ENCODE peak calls at places on chromosome 5, in ten cellular contexts. F is GM12892, U is suprapubic skin, O is stomach, G is uterus, M is upper lobe of left lung, L is breast epithelium, I is A549, H is body of pancreas, C is ovary. W is an unnamed sample.

GRCh38 chr5:167849874-167850273 is 441.6 kb upstream of the WWC1 start:
- DNase-seq in F (no peak), U (no peak), O (no peak), G (no peak), M (no peak), L (no peak), I (no peak), H (no peak), C (no peak), W (no peak)

GRCh38 chr5:179867079-179867465 is 8.5 kb upstream of the MRNIP start:
- DNase-seq in F (no peak), U (no peak), O (no peak), G (no peak), M (no peak), L (no peak), I (no peak), H (no peak), C (no peak), W (no peak)

GRCh38 chr5:139652788-139653241 is 4.7 kb downstream of the CXXC5 start:
- DNase-seq in F (no peak), U (no peak), O (no peak), G (no peak), M (no peak), L (no peak), I (no peak), H (no peak), C (no peak), W (no peak)

GRCh38 chr5:143594913-143595818 is 191.7 kb upstream of the NR3C1 start:
- DNase-seq in F (no peak), U (no peak), O (no peak), G (no peak), M (no peak), L (no peak), I (peak; percentile 64), H (no peak), C (no peak), W (no peak)

GRCh38 chr5:77101298-77101697 is 14.2 kb upstream of the ZBED3 start:
- DNase-seq in F (no peak), U (no peak), O (no peak), G (peak; percentile 53), M (no peak), L (no peak), I (no peak), H (no peak), C (no peak), W (no peak)

GRCh38 chr5:116990010-116990409 is 415.4 kb upstream of the SEMA6A start:
- DNase-seq in F (no peak), U (no peak), O (no peak), G (no peak), M (no peak), L (no peak), I (no peak), H (no peak), C (no peak), W (no peak)

GRCh38 chr5:14171621-14172020 is 28.5 kb downstream of the TRIO start:
- DNase-seq in F (no peak), U (no peak), O (no peak), G (no peak), M (peak; percentile 70), L (no peak), I (no peak), H (no peak), C (no peak), W (no peak)

GRCh38 chr5:51387854-51388320 is 4.6 kb downstream of the ISL1 start:
- DNase-seq in F (no peak), U (no peak), O (peak; percentile 52), G (no peak), M (no peak), L (no peak), I (no peak), H (no peak), C (no peak), W (no peak)

GRCh38 chr5:33343661-33344327 is 97.0 kb upstream of the TARS1 start:
- DNase-seq in F (no peak), U (no peak), O (no peak), G (no peak), M (no peak), L (no peak), I (no peak), H (no peak), C (no peak), W (no peak)

GRCh38 chr5:57642066-57642465 is 159.5 kb upstream of the ACTBL2 start:
- DNase-seq in F (no peak), U (no peak), O (no peak), G (no peak), M (no peak), L (no peak), I (no peak), H (no peak), C (no peak), W (no peak)

GRCh38 chr5:174410716-174411512 is 313.5 kb upstream of the MSX2 start:
- DNase-seq in F (no peak), U (no peak), O (no peak), G (no peak), M (no peak), L (no peak), I (peak; percentile 41), H (no peak), C (no peak), W (no peak)

GRCh38 chr5:151080620-151081425 is at the start of gene TNIP1:
- DNase-seq in F (peak; percentile 93), U (peak; percentile 94), O (peak; percentile 96), G (peak; percentile 93), M (peak; percentile 96), L (peak; percentile 88), I (peak; percentile 88), H (peak; percentile 92), C (peak; percentile 93), W (peak; percentile 95)
- TF ChIP-seq POLR2A in F (peak; percentile 31), U (peak; percentile 71), O (peak; percentile 3), G (peak; percentile 80), M (peak; percentile 89), L (peak; percentile 82), I (peak; percentile 46), H (peak; percentile 73), C (peak; percentile 92), W (peak; percentile 87)

GRCh38 chr5:42800748-42801330 is 10.9 kb downstream of the SELENOP start:
- DNase-seq in F (no peak), U (no peak), O (no peak), G (no peak), M (no peak), L (no peak), I (no peak), H (no peak), C (no peak), W (no peak)
- TF ChIP-seq POLR2A in F (no peak), U (no peak), O (no peak), G (no peak), M (no peak), L (no peak), I (no peak), H (no peak), C (no peak), W (no peak)

DNA sequence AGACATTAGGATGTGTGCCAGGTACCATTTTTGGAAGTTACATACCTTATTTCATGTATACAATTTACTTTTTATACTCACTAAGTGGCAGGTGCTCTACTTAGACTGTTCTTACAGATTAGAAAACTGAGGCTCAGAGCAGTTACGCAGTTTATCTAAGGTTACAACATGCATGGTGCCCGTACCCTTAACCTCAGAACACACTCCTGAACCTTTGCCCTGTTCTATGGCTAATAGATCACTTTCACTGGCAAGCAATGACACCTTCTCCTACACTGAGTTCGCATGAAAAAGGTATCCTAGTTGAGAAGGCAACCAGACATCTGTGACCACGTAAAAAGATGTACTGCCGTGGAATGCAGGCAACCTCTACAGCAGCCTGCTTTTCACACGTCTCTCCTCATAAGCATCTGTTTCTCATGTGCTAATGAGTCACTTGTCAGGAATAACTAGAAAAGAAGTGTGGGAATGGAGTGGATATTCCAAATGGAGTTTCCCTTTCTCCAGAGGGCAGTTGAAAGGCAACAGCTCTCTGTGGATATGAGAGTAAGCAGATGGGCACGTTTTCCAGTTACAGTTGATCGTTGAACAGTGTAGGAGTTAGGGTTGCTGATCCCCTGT is 71.4 kb downstream of the FBXO38 start:
- DNase-seq in F (no peak), U (no peak), O (no peak), G (no peak), M (no peak), L (no peak), I (no peak), H (no peak), C (no peak), W (no peak)
- TF ChIP-seq POLR2A in F (no peak), U (no peak), O (no peak), G (no peak), M (no peak), L (no peak), I (no peak), H (no peak), C (no peak), W (no peak)

GRCh38 chr5:181222630-181223040 is 446 bp upstream of the TRIM41 start:
- DNase-seq in F (no peak), U (peak; percentile 89), O (no peak), G (no peak), M (no peak), L (no peak), I (no peak), H (no peak), C (no peak), W (no peak)

GRCh38 chr5:181221105-181221791 is 1.8 kb upstream of the TRIM41 start:
- DNase-seq in F (no peak), U (no peak), O (no peak), G (no peak), M (peak; percentile 25), L (peak; percentile 45), I (no peak), H (no peak), C (no peak), W (no peak)

GRCh38 chr5:181223729-181224389 is 778 bp downstream of the TRIM41 start:
- DNase-seq in F (no peak), U (no peak), O (peak; percentile 34), G (no peak), M (peak; percentile 57), L (peak; percentile 57), I (no peak), H (peak; percentile 49), C (no peak), W (no peak)

GRCh38 chr5:181223041-181223728 is at the start of gene TRIM41:
- DNase-seq in F (no peak), U (peak; percentile 100), O (peak; percentile 97), G (peak; percentile 99), M (peak; percentile 98), L (peak; percentile 97), I (peak; percentile 93), H (peak; percentile 97), C (peak; percentile 100), W (no peak)

DNA sequence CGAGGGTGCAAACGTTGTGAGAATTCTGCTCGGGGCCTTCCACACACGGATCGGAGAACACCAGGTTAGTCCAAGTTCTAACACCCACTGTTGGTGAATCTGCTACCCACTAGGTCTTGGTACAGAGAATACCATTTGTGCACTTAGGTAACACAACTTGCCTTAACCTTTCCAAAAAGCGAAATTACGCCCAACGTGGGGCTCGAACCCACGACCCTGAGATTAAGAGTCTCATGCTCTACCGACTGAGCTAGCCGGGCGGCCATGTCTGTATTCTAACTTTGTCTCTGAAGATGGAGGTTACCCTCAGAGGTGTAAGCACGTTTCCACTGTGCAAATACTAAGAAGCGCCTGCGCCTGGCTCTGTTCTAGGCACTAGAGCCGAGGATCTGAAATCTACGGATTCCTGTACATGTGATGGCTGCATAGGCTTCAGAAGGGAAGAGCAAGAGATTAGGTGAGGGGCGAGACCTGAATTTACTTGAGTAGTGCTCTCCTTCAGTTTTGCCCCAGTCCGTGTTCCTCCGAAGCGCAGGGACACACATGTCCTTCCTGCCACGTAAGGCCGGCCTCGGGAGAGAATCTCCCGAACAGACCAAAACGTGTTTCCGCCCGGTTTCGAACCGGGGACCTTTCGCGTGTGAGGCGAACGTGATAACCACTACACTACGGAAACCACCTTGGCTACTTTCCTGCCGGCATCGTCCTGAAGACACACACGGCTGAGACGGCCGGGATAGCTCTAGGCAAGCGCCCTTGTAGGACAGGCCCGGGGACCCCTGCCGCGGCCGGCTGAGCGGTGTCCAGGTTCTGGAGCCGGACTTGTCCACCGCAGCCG is 1.1 kb upstream of the TRIM41 start:
- DNase-seq in F (no peak), U (peak; percentile 96), O (peak; percentile 97), G (peak; percentile 96), M (peak; percentile 96), L (peak; percentile 97), I (peak; percentile 82), H (peak; percentile 95), C (peak; percentile 93), W (no peak)
- TF ChIP-seq POLR2A in F (no peak), U (no peak), O (no peak), G (no peak), M (peak; percentile 36), L (no peak), I (peak; percentile 87), H (no peak), C (no peak), W (no peak)

W was measured in erythroblast.